ENCODE peak calls at places on chromosomes 6 and 20, in seven cellular contexts. W, E, R, C, Q, U and V are unnamed samples.

GRCh38 chr6:710601-711571 is 17.9 kb upstream of the EXOC2 start:
- DNase-seq in E (peak; percentile 66), C (peak; percentile 79), U (no peak), Q (peak; percentile 33), R (no peak), W (peak; percentile 18), V (peak; percentile 75)

GRCh38 chr20:54167909-54168872 is 5.6 kb downstream of the CYP24A1 start:
- DNase-seq in W (peak; percentile 92), R (peak; percentile 81), U (peak; percentile 47), E (no peak), C (peak; percentile 23), Q (peak; percentile 19), V (no peak)

GRCh38 chr6:170435766-170436165 is 117.3 kb downstream of the PSMB1 start:
- DNase-seq in C (no peak), R (no peak), W (no peak), U (no peak), E (no peak), Q (no peak), V (no peak)

GRCh38 chr6:101706576-101706975 is 313.1 kb downstream of the GRIK2 start:
- DNase-seq in R (no peak), U (no peak), E (no peak), Q (no peak), W (no peak), C (no peak), V (no peak)

GRCh38 chr6:150228067-150228733 is 85.4 kb downstream of the PPP1R14C start:
- DNase-seq in C (no peak), R (no peak), Q (no peak), E (no peak), U (no peak), W (no peak), V (no peak)

GRCh38 chr6:99434702-99435530 is 9.8 kb upstream of the PNISR start:
- DNase-seq in Q (peak; percentile 19), E (no peak), U (peak; percentile 23), C (peak; percentile 44), R (peak; percentile 24), W (peak; percentile 13), V (no peak)

GRCh38 chr6:67131827-67132226 is 1424.8 kb upstream of the EYS start:
- DNase-seq in R (no peak), W (no peak), C (no peak), Q (no peak), E (no peak), U (no peak), V (no peak)

GRCh38 chr6:150744522-150745260 is 120.8 kb upstream of the MTHFD1L start:
- DNase-seq in E (no peak), U (no peak), Q (no peak), W (no peak), R (no peak), C (no peak), V (no peak)

DNA sequence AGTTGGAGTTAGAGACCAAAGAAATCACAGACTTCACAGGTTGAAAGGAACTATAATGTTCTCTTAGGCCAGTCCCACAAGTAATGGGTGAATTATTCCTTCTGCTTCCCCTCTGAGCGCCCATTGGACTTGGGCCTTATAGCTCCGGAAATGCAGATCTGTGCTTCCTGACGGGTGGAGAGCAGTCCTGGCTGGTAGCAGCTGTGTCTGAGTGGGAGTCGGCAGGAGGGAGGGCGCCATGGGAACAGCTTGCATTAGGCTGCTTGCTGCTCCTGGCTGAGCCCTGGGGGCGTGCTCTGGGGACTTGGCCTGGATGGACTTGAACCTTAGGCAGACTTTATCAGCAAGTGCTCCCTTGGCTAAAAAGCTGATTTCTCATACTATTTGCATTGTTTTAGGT is 18.4 kb upstream of the NUP153 start:
- DNase-seq in U (peak; percentile 82), E (no peak), C (peak; percentile 59), W (no peak), Q (peak; percentile 82), R (no peak), V (peak; percentile 69)
- TF ChIP-seq CEBPB in U (no peak), E (no peak), C (no peak), W (no peak), Q (no peak), R (no peak), V (no peak)

DNA sequence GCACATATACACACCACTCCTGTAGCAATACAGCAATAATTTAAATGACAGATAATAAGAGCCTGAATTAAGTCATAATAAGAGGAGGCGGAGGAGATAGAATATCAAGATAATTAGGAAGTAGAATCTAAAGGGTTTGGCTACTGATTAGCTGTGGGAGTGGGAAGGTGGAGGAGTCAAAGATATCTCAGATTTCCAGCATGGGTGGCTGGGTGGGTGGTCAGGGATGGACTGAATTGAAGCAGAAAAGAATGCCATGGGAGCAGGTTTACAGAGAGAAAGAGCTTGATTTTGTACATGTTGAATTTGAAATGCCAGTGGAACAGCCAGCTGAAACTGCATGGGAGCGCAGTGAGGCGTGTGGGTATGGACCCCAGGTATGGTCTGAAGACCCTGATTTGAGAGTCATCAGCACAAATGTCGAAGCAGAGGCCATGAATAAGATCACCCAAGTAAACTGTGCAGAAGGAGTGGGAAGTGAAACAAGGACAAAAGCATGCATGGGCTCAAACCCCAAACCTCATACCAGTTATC is 1.4 kb upstream of the HLA-DMA start:
- DNase-seq in R (no peak), E (no peak), Q (no peak), W (no peak), U (no peak), C (no peak), V (no peak)
- TF ChIP-seq CEBPB in R (no peak), E (no peak), Q (no peak), W (no peak), U (no peak), C (no peak), V (no peak)

DNA sequence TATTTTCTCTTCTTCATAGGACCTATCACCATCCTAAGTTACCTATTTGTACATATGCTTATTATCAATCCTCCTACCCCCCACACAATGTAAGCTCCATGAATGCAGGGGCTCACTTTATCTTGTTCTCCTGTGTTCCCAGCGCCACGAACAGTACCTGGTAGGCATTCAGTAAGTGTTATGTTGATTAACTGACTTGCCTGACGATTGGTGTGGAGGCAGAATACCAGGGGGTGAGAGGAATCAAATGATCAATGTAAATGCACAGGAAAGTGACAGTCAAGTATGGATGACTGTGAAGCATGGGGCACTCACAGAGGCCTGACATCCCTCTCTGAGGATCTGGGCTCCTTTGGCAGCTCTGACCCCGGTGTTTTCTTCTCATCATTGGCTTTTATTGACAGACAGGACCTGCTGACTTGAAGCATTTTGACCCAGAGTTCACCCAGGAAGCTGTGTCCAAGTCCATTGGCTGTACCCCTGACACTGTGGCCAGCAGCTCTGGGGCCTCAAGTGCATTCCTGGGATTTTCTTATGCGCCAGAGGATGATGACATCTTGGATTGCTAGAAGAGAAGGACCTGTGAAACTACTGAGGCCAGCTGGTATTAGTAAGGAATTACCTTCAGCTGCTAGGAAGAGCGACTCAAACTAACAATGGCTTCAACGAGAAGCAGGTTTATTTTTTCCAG is 6.1 kb upstream of the IFT52 start:
- DNase-seq in U (peak; percentile 74), Q (no peak), R (no peak), C (peak; percentile 75), W (no peak), E (no peak), V (no peak)
- TF ChIP-seq CEBPB in U (no peak), Q (no peak), R (no peak), C (no peak), W (no peak), E (no peak), V (no peak)

GRCh38 chr6:14401181-14401745 is 283.7 kb downstream of the CD83 start:
- DNase-seq in C (no peak), E (no peak), W (no peak), U (no peak), R (no peak), Q (no peak), V (no peak)
- TF ChIP-seq CEBPB in C (no peak), E (no peak), W (no peak), U (no peak), R (no peak), Q (no peak), V (no peak)

DNA sequence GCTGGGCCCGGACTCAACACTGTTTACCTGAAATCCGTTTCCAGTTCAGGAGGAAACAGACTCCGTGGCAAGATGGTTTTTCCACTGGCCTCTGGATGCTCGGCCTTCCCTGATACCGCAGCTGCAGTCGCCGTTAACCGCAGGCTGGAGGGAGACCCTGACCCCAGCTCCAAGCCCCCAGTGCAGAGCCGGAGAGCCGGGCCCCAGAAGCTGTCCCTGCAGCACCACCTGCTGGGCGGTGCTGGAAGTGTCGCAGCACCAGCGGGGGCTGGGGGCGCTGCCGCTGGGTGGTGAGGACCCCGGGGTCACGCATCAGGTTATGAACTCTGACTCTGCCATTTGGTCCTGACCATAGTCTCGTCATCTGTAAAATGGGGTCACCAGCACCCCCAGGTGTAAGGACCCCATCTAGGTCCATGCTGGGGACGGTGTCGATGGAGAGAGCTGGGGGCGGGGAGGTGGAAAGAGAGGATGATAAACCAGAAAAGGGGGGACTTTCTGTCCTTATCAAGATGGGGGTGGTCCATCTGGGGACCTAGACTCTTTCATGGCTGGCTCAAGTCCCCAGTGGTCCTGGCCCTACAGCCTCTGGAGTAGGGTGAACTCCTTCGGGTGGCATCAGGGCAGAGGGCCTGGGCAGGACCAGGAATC is 20.8 kb upstream of the CHRNA4 start:
- DNase-seq in Q (peak; percentile 76), R (no peak), U (no peak), C (no peak), E (no peak), W (no peak), V (no peak)
- TF ChIP-seq CEBPB in Q (no peak), R (no peak), U (no peak), C (no peak), E (no peak), W (no peak), V (no peak)

GRCh38 chr20:43700627-43701026 is 26.2 kb downstream of the GTSF1L start:
- DNase-seq in E (no peak), W (no peak), U (no peak), C (no peak), Q (no peak), R (no peak), V (no peak)

GRCh38 chr20:43702502-43702901 is 24.3 kb downstream of the GTSF1L start:
- DNase-seq in Q (no peak), C (no peak), U (no peak), W (no peak), E (no peak), R (no peak), V (no peak)

GRCh38 chr20:43695571-43695970 is 28.7 kb downstream of the MYBL2 start:
- DNase-seq in C (no peak), W (no peak), U (no peak), Q (no peak), R (no peak), E (no peak), V (no peak)

GRCh38 chr20:43694763-43695162 is 27.8 kb downstream of the MYBL2 start:
- DNase-seq in Q (no peak), W (no peak), C (no peak), E (no peak), U (no peak), R (no peak), V (no peak)

GRCh38 chr20:43699941-43700565 is 26.7 kb downstream of the GTSF1L start:
- DNase-seq in U (no peak), Q (no peak), R (no peak), C (no peak), W (no peak), E (no peak), V (no peak)
- TF ChIP-seq CEBPB in U (no peak), Q (no peak), R (no peak), C (no peak), W (no peak), E (no peak), V (no peak)

GRCh38 chr20:3932277-3933073 is 43.3 kb downstream of the PANK2 start:
- DNase-seq in R (no peak), C (peak; percentile 29), W (no peak), E (no peak), Q (no peak), U (no peak), V (no peak)
- TF ChIP-seq CEBPB in R (no peak), C (no peak), W (no peak), E (no peak), Q (no peak), U (no peak), V (no peak)